ENCODE peak calls at places on chromosomes 16 and 17, in six cellular contexts. J is EL, H is NCI-H345, V is ELF-1, U is posterior cingulate gyrus, D is psoas muscle. B is an unnamed sample.

GRCh38 chr16:7183768-7184167 is 148.9 kb upstream of the RBFOX1 start:
- DNase-seq in H (no peak), U (no peak), V (no peak), J (no peak), D (no peak), B (no peak)

GRCh38 chr16:49489686-49490320 is 116.2 kb downstream of the C16orf78 start:
- DNase-seq in J (no peak), V (no peak), U (peak), D (no peak), H (no peak), B (no peak)

GRCh38 chr16:70635356-70636016 is 10.9 kb upstream of the IL34 start:
- DNase-seq in H (peak), U (no peak), D (no peak), V (peak), J (peak), B (no peak)

GRCh38 chr17:57979076-57979475 is 9.0 kb downstream of the VEZF1 start:
- DNase-seq in V (no peak), J (no peak), U (no peak), D (no peak), H (no peak), B (no peak)

GRCh38 chr16:3945751-3946603 is 65.5 kb upstream of the CREBBP start:
- DNase-seq in U (no peak), V (peak), D (peak), H (no peak), J (peak), B (peak)

GRCh38 chr16:69930117-69930776 is 20.9 kb upstream of the CLEC18A start:
- DNase-seq in V (peak), J (peak), H (peak), D (peak), U (no peak), B (peak)

GRCh38 chr17:49871211-49871610 is 23.3 kb upstream of the TAC4 start:
- DNase-seq in U (no peak), H (no peak), V (no peak), D (no peak), J (no peak), B (no peak)

GRCh38 chr17:67218385-67218950 is 26.5 kb downstream of the HELZ start:
- DNase-seq in D (no peak), J (peak), V (no peak), H (no peak), U (no peak), B (no peak)

GRCh38 chr16:85757341-85757822 is 6.5 kb upstream of the C16orf74 start:
- DNase-seq in H (no peak), V (no peak), U (no peak), J (peak), D (no peak), B (no peak)

GRCh38 chr17:53780320-53780719 is 42.4 kb upstream of the KIF2B start:
- DNase-seq in J (no peak), D (no peak), U (no peak), V (no peak), H (no peak), B (no peak)

GRCh38 chr17:61849674-61850073 is 13.7 kb downstream of the BRIP1 start:
- DNase-seq in U (no peak), V (no peak), H (no peak), D (no peak), J (peak), B (no peak)

GRCh38 chr16:50114357-50115129 is 38.6 kb upstream of the TENT4B start:
- DNase-seq in D (no peak), J (no peak), V (peak), U (no peak), H (no peak), B (peak)

GRCh38 chr17:38749222-38750043 is 1.3 kb upstream of the PCGF2 start:
- DNase-seq in J (peak), U (no peak), D (peak), H (peak), V (peak), B (peak)

GRCh38 chr17:66957951-66958579 is 6.4 kb upstream of the CACNG4 start:
- DNase-seq in V (peak), U (no peak), J (no peak), D (no peak), H (no peak), B (no peak)

GRCh38 chr17:48997103-48997826 is at the start of gene IGF2BP1:
- DNase-seq in H (no peak), J (peak), U (no peak), V (peak), D (no peak), B (peak)

GRCh38 chr17:48850792-48851325 is 20.0 kb downstream of the CALCOCO2 start:
- DNase-seq in H (no peak), D (no peak), J (no peak), U (no peak), V (no peak), B (no peak)

GRCh38 chr17:76414334-76415295 is 30.2 kb downstream of the SPHK1 start:
- DNase-seq in V (peak), J (peak), H (peak), U (peak), D (peak), B (no peak)

GRCh38 chr17:44587339-44587738 is 30.1 kb downstream of the FZD2 start:
- DNase-seq in H (no peak), V (peak), U (no peak), J (peak), D (peak), B (peak)

GRCh38 chr16:19513377-19514053 is 8.4 kb downstream of the GDE1 start:
- DNase-seq in J (no peak), D (no peak), H (no peak), V (no peak), U (no peak), B (no peak)

GRCh38 chr17:59257101-59257500 is 36.8 kb downstream of the GDPD1 start:
- DNase-seq in J (no peak), U (no peak), H (no peak), D (no peak), V (no peak), B (no peak)

GRCh38 chr16:15033309-15033707 is 22.6 kb downstream of the NTAN1 start:
- DNase-seq in U (no peak), V (no peak), H (no peak), J (no peak), D (no peak), B (peak)

GRCh38 chr17:77555741-77556291 is 402.7 kb upstream of the TNRC6C start:
- DNase-seq in U (no peak), V (no peak), J (no peak), H (peak), D (peak), B (no peak)

GRCh38 chr17:73338050-73338491 is 26.3 kb upstream of the CDC42EP4 start:
- DNase-seq in J (peak), V (no peak), D (no peak), H (no peak), U (no peak), B (no peak)

GRCh38 chr16:51048544-51048943 is 102.5 kb downstream of the SALL1 start:
- DNase-seq in U (no peak), D (no peak), J (peak), H (no peak), V (no peak), B (peak)

GRCh38 chr16:69190046-69190588 is 3.2 kb downstream of the SNTB2 start:
- DNase-seq in U (no peak), J (no peak), V (no peak), D (no peak), H (no peak), B (no peak)

GRCh38 chr16:19005561-19006445 is 22.1 kb downstream of the TMC7 start:
- DNase-seq in V (peak), H (no peak), D (peak), J (peak), U (peak), B (no peak)

GRCh38 chr16:89325861-89326471 is 108.5 kb downstream of the ZNF778 start:
- DNase-seq in V (no peak), D (no peak), H (no peak), U (peak), J (peak), B (no peak)

GRCh38 chr17:40448639-40449261 is 5.5 kb downstream of the IGFBP4 start:
- DNase-seq in U (no peak), V (no peak), D (no peak), J (no peak), H (no peak), B (no peak)

GRCh38 chr16:27644165-27644564 is 94.2 kb downstream of the KATNIP start:
- DNase-seq in D (no peak), J (no peak), V (no peak), U (no peak), H (no peak), B (no peak)

GRCh38 chr16:81036751-81037350 is 1.2 kb downstream of the ATMIN start:
- DNase-seq in D (no peak), J (peak), H (no peak), V (no peak), U (no peak), B (no peak)

GRCh38 chr17:43034623-43035293 is 9.7 kb downstream of the RND2 start:
- DNase-seq in J (no peak), D (no peak), H (no peak), U (no peak), V (peak), B (peak)

GRCh38 chr16:55773859-55774549 is 58.9 kb downstream of the CES1 start:
- DNase-seq in V (peak), U (no peak), D (no peak), J (no peak), H (no peak), B (no peak)